ENCODE peak calls at places on chromosomes 7 and 10, in nine cellular contexts. Y is A549, R is transverse colon, Z is suprapubic skin, G is tibial nerve, V is esophagus muscularis mucosa, T is ovary, X is stomach, K is SK-N-SH. H is an unnamed sample.

GRCh38 chr7:108484137-108484536 is 27.9 kb upstream of the NRCAM start:
- DNase-seq in Y (no peak), R (no peak), Z (no peak), G (no peak), V (no peak), T (no peak), X (no peak), K (no peak), H (no peak)

GRCh38 chr7:144483189-144483588 is 79.7 kb upstream of the NOBOX start:
- DNase-seq in Y (no peak), R (no peak), Z (no peak), G (no peak), V (no peak), T (no peak), X (no peak), K (no peak), H (no peak)

GRCh38 chr10:24552346-24553016 is 171.2 kb downstream of the ARHGAP21 start:
- DNase-seq in Y (peak; percentile 58), R (peak; percentile 79), Z (no peak), G (no peak), V (peak; percentile 86), T (peak; percentile 44), X (peak; percentile 84), K (peak; percentile 23), H (no peak)

GRCh38 chr7:39333701-39334100 is 232.5 kb upstream of the YAE1 start:
- DNase-seq in Y (no peak), R (no peak), Z (no peak), G (no peak), V (no peak), T (no peak), X (no peak), K (no peak), H (no peak)

GRCh38 chr10:48981310-48981907 is 41.8 kb upstream of the LRRC18 start:
- DNase-seq in Y (peak; percentile 51), R (peak; percentile 51), Z (no peak), G (peak; percentile 21), V (no peak), T (peak; percentile 73), X (peak; percentile 41), K (peak; percentile 85), H (no peak)

GRCh38 chr10:91247360-91248111 is 27.1 kb downstream of the PCGF5 start:
- DNase-seq in Y (no peak), R (no peak), Z (no peak), G (no peak), V (no peak), T (no peak), X (no peak), K (no peak), H (no peak)

GRCh38 chr7:25759281-25759680 is 392.7 kb upstream of the NFE2L3 start:
- DNase-seq in Y (no peak), R (no peak), Z (no peak), G (no peak), V (no peak), T (no peak), X (no peak), K (no peak), H (no peak)

GRCh38 chr7:135508853-135509588 is 881 bp downstream of the CNOT4 start:
- DNase-seq in Y (peak; percentile 32), R (peak; percentile 19), Z (no peak), G (no peak), V (no peak), T (no peak), X (no peak), K (peak; percentile 58), H (no peak)

GRCh38 chr10:89659185-89660131 is 14.4 kb upstream of the PANK1 start:
- DNase-seq in Y (no peak), R (no peak), Z (no peak), G (no peak), V (no peak), T (no peak), X (no peak), K (no peak), H (no peak)

GRCh38 chr10:110918633-110919348 is at the start of gene BBIP1:
- DNase-seq in Y (peak; percentile 99), R (no peak), Z (no peak), G (no peak), V (peak; percentile 99), T (peak; percentile 97), X (no peak), K (peak; percentile 89), H (no peak)

GRCh38 chr10:33212061-33212748 is 122.3 kb downstream of the NRP1 start:
- DNase-seq in Y (no peak), R (no peak), Z (no peak), G (no peak), V (no peak), T (no peak), X (no peak), K (no peak), H (no peak)

GRCh38 chr7:80942261-80943041 is 23.6 kb upstream of the SEMA3C start:
- DNase-seq in Y (peak; percentile 99), R (peak; percentile 31), Z (no peak), G (no peak), V (no peak), T (peak; percentile 42), X (peak; percentile 31), K (peak; percentile 38), H (peak; percentile 83)

GRCh38 chr7:87600130-87601124 is at the start of gene ABCB1:
- DNase-seq in Y (peak; percentile 9), R (peak; percentile 75), Z (peak; percentile 77), G (no peak), V (no peak), T (peak; percentile 64), X (peak; percentile 28), K (peak; percentile 91), H (peak; percentile 70)

GRCh38 chr7:67343566-67343965 is 346.9 kb downstream of the TYW1 start:
- DNase-seq in Y (no peak), R (no peak), Z (peak; percentile 37), G (no peak), V (peak; percentile 10), T (no peak), X (no peak), K (peak; percentile 67), H (peak; percentile 50)

GRCh38 chr7:815284-816216 is 16.7 kb upstream of the SUN1 start:
- DNase-seq in Y (peak; percentile 48), R (peak; percentile 46), Z (no peak), G (no peak), V (no peak), T (peak; percentile 75), X (no peak), K (peak; percentile 92), H (peak; percentile 74)
- TF ChIP-seq EP300 in Y (no peak), R (no peak), Z (no peak), G (no peak), V (no peak), T (no peak), X (no peak), K (no peak), H (no peak)

GRCh38 chr7:155789001-155789725 is 23.1 kb downstream of the SHH start:
- DNase-seq in Y (no peak), R (no peak), Z (no peak), G (no peak), V (no peak), T (no peak), X (no peak), K (peak; percentile 32), H (peak; percentile 62)

GRCh38 chr7:155786491-155786890 is 25.8 kb downstream of the SHH start:
- DNase-seq in Y (no peak), R (no peak), Z (no peak), G (no peak), V (no peak), T (peak; percentile 10), X (no peak), K (no peak), H (peak; percentile 51)

GRCh38 chr7:155785536-155785935 is 26.7 kb downstream of the SHH start:
- DNase-seq in Y (no peak), R (no peak), Z (no peak), G (no peak), V (no peak), T (no peak), X (no peak), K (no peak), H (peak; percentile 33)

GRCh38 chr7:155788616-155789000 is 23.7 kb downstream of the SHH start:
- DNase-seq in Y (no peak), R (no peak), Z (no peak), G (no peak), V (no peak), T (no peak), X (no peak), K (peak; percentile 50), H (peak; percentile 51)

DNA sequence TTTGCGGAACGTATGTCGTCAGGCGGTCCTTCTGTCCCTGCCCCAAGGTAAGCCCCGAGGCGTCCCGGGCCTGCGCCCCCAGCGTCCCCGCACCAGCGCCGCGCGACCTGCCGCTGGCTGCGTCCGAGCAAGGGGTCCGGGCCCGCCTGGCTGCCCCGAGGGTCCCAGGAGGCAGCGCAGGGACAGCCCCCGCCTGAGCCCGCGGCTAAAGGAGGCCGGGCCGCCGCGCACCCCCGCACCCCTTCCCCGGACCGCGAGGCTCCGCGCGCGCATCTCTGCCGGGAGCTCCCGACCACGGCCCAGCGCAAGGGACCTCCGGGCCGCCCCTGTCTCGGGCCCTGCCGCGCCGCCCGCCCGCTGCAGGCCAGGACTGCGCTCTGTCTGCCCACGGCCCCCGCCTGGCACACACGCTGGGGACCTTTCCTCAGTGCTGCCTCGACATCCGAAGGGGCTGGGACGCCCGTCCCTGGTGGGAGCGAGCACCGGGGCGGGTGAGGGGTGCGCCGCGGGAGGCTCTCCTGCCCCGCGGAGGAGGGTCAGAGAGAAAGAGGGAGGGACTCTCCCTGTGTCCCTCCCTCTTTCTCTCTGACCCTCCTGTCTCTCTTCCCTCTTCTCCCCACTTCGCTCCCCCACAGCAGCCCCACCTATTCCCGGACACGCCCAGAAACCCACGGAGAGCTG is 25.0 kb downstream of the SHH start:
- DNase-seq in Y (peak; percentile 31), R (no peak), Z (no peak), G (no peak), V (no peak), T (peak; percentile 39), X (no peak), K (peak; percentile 83), H (peak; percentile 52)
- H3K4me3 ChIP-seq in Y (peak overlapping the region; percentile 76), R (peak overlapping the region; percentile 9), Z (peak overlapping the region; percentile 41), G (peak overlapping the region; percentile 49), V (peak overlapping the region; percentile 44), T (peak overlapping the region; percentile 35), X (peak overlapping the region; percentile 45), K (peak overlapping the region; percentile 41), H (peak overlapping the region; percentile 28)

DNA sequence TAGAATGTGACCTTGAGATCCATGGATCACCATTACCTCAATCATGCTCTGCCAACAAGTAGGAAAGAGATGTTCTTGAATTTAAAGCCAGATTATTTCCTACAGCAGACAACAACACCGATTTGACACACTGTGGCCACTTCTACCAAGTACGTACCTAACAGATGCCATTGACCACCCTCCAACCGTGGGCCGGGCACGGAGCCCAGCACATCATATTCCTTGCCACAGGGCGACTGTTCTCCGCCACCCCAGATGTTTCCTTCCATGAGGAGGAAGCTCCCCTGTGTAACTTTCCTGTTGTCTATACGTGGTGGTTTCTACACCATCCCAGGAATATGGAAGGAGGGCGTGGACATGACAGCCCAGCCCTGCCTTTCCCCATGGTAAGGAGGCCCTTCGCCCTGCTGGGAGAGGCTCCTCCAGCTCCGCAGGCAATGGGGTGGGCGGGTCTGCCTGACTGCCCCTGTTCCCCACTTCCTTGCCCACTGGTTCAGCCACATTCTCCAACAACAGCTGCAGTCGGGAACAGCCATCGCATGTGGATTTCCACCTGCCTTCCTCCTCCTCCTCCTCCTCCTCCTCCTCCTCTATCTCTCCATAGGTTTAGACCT is 7.2 kb downstream of the CHST15 start:
- DNase-seq in Y (no peak), R (no peak), Z (no peak), G (no peak), V (no peak), T (peak; percentile 40), X (no peak), K (no peak), H (peak; percentile 63)
- H3K4me1 ChIP-seq in Y (peaks cover 9% of the 10 kb centered on the region), R (peaks cover 38% of the 10 kb centered on the region), Z (peaks cover 29% of the 10 kb centered on the region), G (peaks cover 26% of the 10 kb centered on the region), V (peaks cover 93% of the 10 kb centered on the region), T (peaks cover 43% of the 10 kb centered on the region), X (peaks cover 40% of the 10 kb centered on the region), K (peaks cover 24% of the 10 kb centered on the region), H (peaks cover 61% of the 10 kb centered on the region)

GRCh38 chr7:158821173-158822021 is 7.9 kb downstream of the ESYT2 start:
- DNase-seq in Y (peak; percentile 81), R (no peak), Z (no peak), G (no peak), V (peak; percentile 87), T (peak; percentile 36), X (no peak), K (no peak), H (no peak)
- TF ChIP-seq EP300 in Y (no peak), R (no peak), Z (no peak), G (no peak), V (no peak), T (no peak), X (no peak), K (no peak), H (no peak)

H was measured in sigmoid colon.